ENCODE peak calls at places on chromosomes 2 and 18, in six cellular contexts. V, B, J, N, H and C are unnamed samples.

GRCh38 chr18:1585881-1586488 is 681.3 kb downstream of the ADCYAP1 start:
- DNase-seq in V (no peak), B (peak), J (no peak), N (peak), H (peak), C (peak)

GRCh38 chr2:37477921-37478320 is 133.5 kb downstream of the QPCT start:
- DNase-seq in V (no peak), B (no peak), J (no peak), N (no peak), H (no peak), C (no peak)

GRCh38 chr18:37778417-37779165 is 213.0 kb upstream of the CELF4 start:
- DNase-seq in V (peak), B (peak), J (peak), N (peak), H (peak), C (peak)

GRCh38 chr2:69567157-69567908 is 76.2 kb downstream of the AAK1 start:
- DNase-seq in V (no peak), B (no peak), J (no peak), N (peak), H (no peak), C (no peak)

GRCh38 chr2:67625178-67625577 is 228.0 kb downstream of the ETAA1 start:
- DNase-seq in V (no peak), B (no peak), J (no peak), N (no peak), H (no peak), C (no peak)

GRCh38 chr2:36921984-36922383 is 44.4 kb downstream of the STRN start:
- DNase-seq in V (no peak), B (no peak), J (no peak), N (no peak), H (no peak), C (no peak)

GRCh38 chr2:18950598-18950933 is 361.2 kb upstream of the NT5C1B start:
- DNase-seq in V (no peak), B (no peak), J (no peak), N (no peak), H (peak), C (no peak)

GRCh38 chr18:22318745-22319407 is 98.8 kb downstream of the CTAGE1 start:
- DNase-seq in V (no peak), B (no peak), J (no peak), N (no peak), H (peak), C (no peak)

GRCh38 chr2:45237128-45237527 is 227.9 kb upstream of the SIX2 start:
- DNase-seq in V (no peak), B (no peak), J (no peak), N (no peak), H (no peak), C (no peak)

GRCh38 chr18:72768681-72769229 is 99.0 kb downstream of the NETO1 start:
- DNase-seq in V (no peak), B (no peak), J (no peak), N (no peak), H (peak), C (no peak)

GRCh38 chr2:99692785-99693184 is 203.0 kb upstream of the REV1 start:
- DNase-seq in V (no peak), B (peak), J (no peak), N (no peak), H (no peak), C (no peak)

GRCh38 chr2:236049981-236050380 is 118.2 kb downstream of the GBX2 start:
- DNase-seq in V (no peak), B (no peak), J (no peak), N (no peak), H (no peak), C (no peak)

GRCh38 chr2:55880416-55881143 is 43.0 kb downstream of the EFEMP1 start:
- DNase-seq in V (no peak), B (no peak), J (no peak), N (no peak), H (no peak), C (no peak)

GRCh38 chr18:75065251-75066000 is 143.5 kb downstream of the PTGR3 start:
- DNase-seq in V (no peak), B (no peak), J (no peak), N (no peak), H (no peak), C (no peak)

GRCh38 chr2:54813584-54813983 is 90.1 kb downstream of the EML6 start:
- DNase-seq in V (no peak), B (no peak), J (no peak), N (no peak), H (no peak), C (no peak)

GRCh38 chr2:223562078-223562477 is 40.1 kb downstream of the SCG2 start:
- DNase-seq in V (no peak), B (no peak), J (no peak), N (no peak), H (no peak), C (no peak)

GRCh38 chr2:855177-855576 is 95.5 kb upstream of the SNTG2 start:
- DNase-seq in V (no peak), B (no peak), J (no peak), N (no peak), H (no peak), C (no peak)

DNA sequence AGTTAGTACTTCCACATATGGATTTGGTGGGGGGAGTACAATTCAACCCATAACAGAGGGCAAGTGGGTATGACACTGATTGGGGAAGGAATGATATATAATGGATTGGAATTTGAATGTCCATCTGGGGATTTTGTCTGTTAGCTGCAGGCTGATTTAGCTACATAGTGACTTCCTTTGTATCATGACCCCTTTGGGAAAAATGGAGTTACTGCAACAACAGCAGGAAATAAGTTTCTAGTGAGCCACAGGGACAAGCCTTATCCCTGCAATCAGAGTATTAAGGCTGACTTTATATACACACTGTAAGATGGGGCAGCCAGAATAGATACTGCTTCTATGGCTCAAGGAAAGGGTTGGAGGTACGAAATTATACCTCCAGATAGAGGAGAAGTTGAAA is 404.4 kb upstream of the MEIS1 start:
- DNase-seq in V (no peak), B (no peak), J (no peak), N (no peak), H (peak), C (no peak)
- TF ChIP-seq CTCF in V (no peak), B (no peak), J (no peak), N (no peak), H (peak), C (no peak)

GRCh38 chr2:219279151-219279915 is at the start of gene DNAJB2:
- DNase-seq in V (peak), B (peak), J (peak), N (peak), H (peak), C (peak)
- TF ChIP-seq CTCF in V (no peak), B (no peak), J (no peak), N (peak), H (no peak), C (no peak)

DNA sequence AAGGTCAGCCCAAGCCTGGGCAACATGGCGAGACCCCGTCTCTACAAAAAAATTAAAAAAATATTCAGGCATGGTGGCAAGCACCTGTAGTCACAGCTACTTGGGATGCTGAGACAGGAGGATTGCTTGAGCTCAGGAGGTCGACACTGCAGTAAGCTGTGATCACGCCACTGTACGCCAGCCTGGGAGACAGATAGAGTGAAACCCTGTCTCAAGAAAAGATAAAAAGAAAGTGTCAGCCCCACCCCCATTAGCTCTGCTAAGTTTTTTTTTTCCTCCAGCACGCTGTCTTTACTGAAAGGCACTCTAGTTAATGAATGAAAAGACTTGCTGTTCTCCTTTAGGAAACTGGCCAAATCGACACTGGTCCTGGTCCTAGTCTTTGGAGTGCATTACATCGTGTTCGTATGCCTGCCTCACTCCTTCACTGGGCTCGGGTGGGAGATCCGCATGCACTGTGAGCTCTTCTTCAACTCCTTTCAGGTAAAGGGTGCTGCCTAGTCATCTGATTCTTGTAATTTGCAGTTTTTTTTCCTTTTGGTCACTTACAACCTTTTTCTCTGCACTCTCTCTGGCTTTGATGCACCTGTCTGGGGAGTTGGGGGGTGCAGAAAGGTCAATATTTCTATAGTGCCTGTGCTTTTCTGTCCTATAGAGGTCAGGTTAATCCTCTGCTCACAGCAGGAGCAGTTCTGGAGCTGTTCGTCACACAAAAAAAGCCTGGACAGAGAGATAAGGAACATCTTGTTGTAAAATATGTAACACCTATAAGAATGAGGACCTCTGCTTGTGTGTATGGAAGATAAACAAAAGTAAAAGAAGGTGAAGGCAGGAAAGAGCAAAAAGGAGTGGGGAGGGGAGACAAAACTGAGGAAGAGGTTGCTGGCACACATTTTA is 82.3 kb downstream of the PTH2R start:
- DNase-seq in V (no peak), B (no peak), J (no peak), N (no peak), H (no peak), C (no peak)
- TF ChIP-seq CTCF in V (no peak), B (no peak), J (no peak), N (no peak), H (no peak), C (no peak)

GRCh38 chr2:239735131-239735828 is 289.9 kb downstream of the NDUFA10 start:
- DNase-seq in V (peak), B (no peak), J (peak), N (no peak), H (peak), C (no peak)
- TF ChIP-seq CTCF in V (no peak), B (no peak), J (peak), N (no peak), H (no peak), C (no peak)

GRCh38 chr18:13548106-13548819 is 178.1 kb downstream of the FAM210A start:
- DNase-seq in V (no peak), B (no peak), J (no peak), N (no peak), H (no peak), C (no peak)
- TF ChIP-seq CTCF in V (no peak), B (no peak), J (no peak), N (no peak), H (no peak), C (no peak)

GRCh38 chr2:9273496-9273895 is 66.9 kb downstream of the ASAP2 start:
- DNase-seq in V (no peak), B (no peak), J (no peak), N (no peak), H (no peak), C (no peak)
- TF ChIP-seq CTCF in V (no peak), B (no peak), J (no peak), N (no peak), H (no peak), C (no peak)

GRCh38 chr18:47996091-47996541 is 65.7 kb upstream of the SMAD2 start:
- DNase-seq in V (no peak), B (no peak), J (no peak), N (no peak), H (peak), C (no peak)
- TF ChIP-seq CTCF in V (no peak), B (no peak), J (no peak), N (no peak), H (no peak), C (no peak)